ENCODE peak calls at places on chromosomes 12 and 14, in nine cellular contexts. One of them, this sample, is unnamed.

GRCh38 chr12:28710882-28711281 is 438.2 kb upstream of the FAR2 start:
- DNase-seq in K562: no peak
- DNase-seq in stomach: no peak
- DNase-seq in H1: no peak
- DNase-seq in transverse colon: no peak
- DNase-seq in HepG2: no peak
- DNase-seq in upper lobe of left lung: no peak
- DNase-seq in sigmoid colon: no peak
- DNase-seq in GM12878: no peak
- DNase-seq in this sample: no peak

GRCh38 chr14:97486601-97487120 is 689.5 kb downstream of the VRK1 start:
- DNase-seq in sigmoid colon: no peak
- DNase-seq in upper lobe of left lung: peak
- DNase-seq in GM12878: no peak
- DNase-seq in transverse colon: no peak
- DNase-seq in HepG2: no peak
- DNase-seq in K562: no peak
- DNase-seq in stomach: no peak
- DNase-seq in H1: no peak
- DNase-seq in this sample: no peak

GRCh38 chr12:106138279-106138645 is 492 bp downstream of the NUAK1 start:
- DNase-seq in stomach: no peak
- DNase-seq in GM12878: no peak
- DNase-seq in upper lobe of left lung: peak
- DNase-seq in transverse colon: no peak
- DNase-seq in sigmoid colon: no peak
- DNase-seq in H1: no peak
- DNase-seq in K562: no peak
- DNase-seq in HepG2: no peak
- DNase-seq in this sample: no peak

GRCh38 chr12:130525384-130526172 is 187.9 kb downstream of the PIWIL1 start:
- DNase-seq in sigmoid colon: no peak
- DNase-seq in HepG2: no peak
- DNase-seq in GM12878: no peak
- DNase-seq in transverse colon: no peak
- DNase-seq in K562: no peak
- DNase-seq in upper lobe of left lung: no peak
- DNase-seq in stomach: no peak
- DNase-seq in H1: no peak
- DNase-seq in this sample: no peak

GRCh38 chr12:114746297-114747074 is 62.5 kb upstream of the TBX3 start:
- DNase-seq in HepG2: no peak
- DNase-seq in transverse colon: no peak
- DNase-seq in H1: no peak
- DNase-seq in stomach: no peak
- DNase-seq in GM12878: no peak
- DNase-seq in upper lobe of left lung: no peak
- DNase-seq in sigmoid colon: no peak
- DNase-seq in K562: no peak
- DNase-seq in this sample: no peak

GRCh38 chr12:110199360-110200123 is 75.4 kb downstream of the IFT81 start:
- DNase-seq in H1: no peak
- DNase-seq in GM12878: peak
- DNase-seq in sigmoid colon: no peak
- DNase-seq in HepG2: peak
- DNase-seq in stomach: no peak
- DNase-seq in upper lobe of left lung: no peak
- DNase-seq in K562: no peak
- DNase-seq in transverse colon: no peak
- DNase-seq in this sample: no peak

GRCh38 chr14:74265312-74265965 is 26.2 kb downstream of the VSX2 start:
- DNase-seq in transverse colon: no peak
- DNase-seq in HepG2: no peak
- DNase-seq in stomach: no peak
- DNase-seq in K562: no peak
- DNase-seq in H1: no peak
- DNase-seq in sigmoid colon: no peak
- DNase-seq in upper lobe of left lung: no peak
- DNase-seq in GM12878: no peak
- DNase-seq in this sample: no peak

GRCh38 chr12:121702944-121703343 is 9.6 kb upstream of the TMEM120B start:
- DNase-seq in stomach: no peak
- DNase-seq in K562: no peak
- DNase-seq in upper lobe of left lung: no peak
- DNase-seq in sigmoid colon: no peak
- DNase-seq in HepG2: no peak
- DNase-seq in transverse colon: no peak
- DNase-seq in H1: no peak
- DNase-seq in GM12878: no peak
- DNase-seq in this sample: no peak

GRCh38 chr14:21078726-21079125 is 8.6 kb downstream of the ARHGEF40 start:
- DNase-seq in stomach: no peak
- DNase-seq in HepG2: no peak
- DNase-seq in transverse colon: no peak
- DNase-seq in GM12878: no peak
- DNase-seq in H1: no peak
- DNase-seq in upper lobe of left lung: peak
- DNase-seq in K562: no peak
- DNase-seq in sigmoid colon: no peak
- DNase-seq in this sample: no peak

GRCh38 chr12:2344892-2345291 is 292.1 kb downstream of the CACNA1C start:
- DNase-seq in GM12878: no peak
- DNase-seq in upper lobe of left lung: no peak
- DNase-seq in H1: no peak
- DNase-seq in sigmoid colon: no peak
- DNase-seq in K562: no peak
- DNase-seq in HepG2: no peak
- DNase-seq in transverse colon: no peak
- DNase-seq in stomach: no peak
- DNase-seq in this sample: no peak

GRCh38 chr12:41302979-41303403 is 114.9 kb downstream of the PDZRN4 start:
- DNase-seq in GM12878: peak
- DNase-seq in transverse colon: no peak
- DNase-seq in K562: no peak
- DNase-seq in sigmoid colon: no peak
- DNase-seq in stomach: no peak
- DNase-seq in upper lobe of left lung: no peak
- DNase-seq in HepG2: no peak
- DNase-seq in H1: no peak
- DNase-seq in this sample: no peak

GRCh38 chr14:96633096-96633495 is 130.9 kb downstream of the PAPOLA start:
- DNase-seq in K562: no peak
- DNase-seq in GM12878: no peak
- DNase-seq in stomach: no peak
- DNase-seq in sigmoid colon: no peak
- DNase-seq in H1: no peak
- DNase-seq in transverse colon: no peak
- DNase-seq in upper lobe of left lung: no peak
- DNase-seq in HepG2: no peak
- DNase-seq in this sample: no peak

GRCh38 chr12:49051373-49051764 is 9.2 kb downstream of the KMT2D start:
- DNase-seq in transverse colon: no peak
- DNase-seq in upper lobe of left lung: peak
- DNase-seq in HepG2: no peak
- DNase-seq in K562: no peak
- DNase-seq in stomach: no peak
- DNase-seq in GM12878: no peak
- DNase-seq in H1: no peak
- DNase-seq in sigmoid colon: no peak
- DNase-seq in this sample: no peak

GRCh38 chr12:18296909-18297280 is 35.6 kb downstream of the PIK3C2G start:
- DNase-seq in GM12878: no peak
- DNase-seq in upper lobe of left lung: no peak
- DNase-seq in stomach: no peak
- DNase-seq in H1: no peak
- DNase-seq in sigmoid colon: no peak
- DNase-seq in transverse colon: no peak
- DNase-seq in K562: no peak
- DNase-seq in HepG2: no peak
- DNase-seq in this sample: no peak

GRCh38 chr12:92068441-92068840 is 77.2 kb downstream of the BTG1 start:
- DNase-seq in HepG2: peak
- DNase-seq in transverse colon: no peak
- DNase-seq in H1: no peak
- DNase-seq in GM12878: no peak
- DNase-seq in sigmoid colon: no peak
- DNase-seq in K562: no peak
- DNase-seq in upper lobe of left lung: no peak
- DNase-seq in stomach: no peak
- DNase-seq in this sample: no peak

GRCh38 chr12:96719671-96720362 is 187.2 kb upstream of the NEDD1 start:
- DNase-seq in stomach: no peak
- DNase-seq in K562: no peak
- DNase-seq in HepG2: no peak
- DNase-seq in H1: no peak
- DNase-seq in upper lobe of left lung: no peak
- DNase-seq in sigmoid colon: no peak
- DNase-seq in GM12878: peak
- DNase-seq in transverse colon: peak
- DNase-seq in this sample: no peak

GRCh38 chr12:102543494-102543893 is 63.1 kb upstream of the IGF1 start:
- DNase-seq in stomach: no peak
- DNase-seq in H1: no peak
- DNase-seq in transverse colon: no peak
- DNase-seq in K562: no peak
- DNase-seq in GM12878: no peak
- DNase-seq in HepG2: no peak
- DNase-seq in sigmoid colon: no peak
- DNase-seq in upper lobe of left lung: no peak
- DNase-seq in this sample: no peak

GRCh38 chr12:102542816-102543448 is 62.6 kb upstream of the IGF1 start:
- DNase-seq in sigmoid colon: no peak
- DNase-seq in stomach: no peak
- DNase-seq in K562: no peak
- DNase-seq in GM12878: no peak
- DNase-seq in upper lobe of left lung: no peak
- DNase-seq in H1: no peak
- DNase-seq in transverse colon: no peak
- DNase-seq in HepG2: no peak
- DNase-seq in this sample: no peak

GRCh38 chr12:102543931-102544485 is 63.6 kb upstream of the IGF1 start:
- DNase-seq in K562: no peak
- DNase-seq in H1: no peak
- DNase-seq in HepG2: no peak
- DNase-seq in transverse colon: no peak
- DNase-seq in GM12878: no peak
- DNase-seq in stomach: no peak
- DNase-seq in upper lobe of left lung: no peak
- DNase-seq in sigmoid colon: no peak
- DNase-seq in this sample: no peak

GRCh38 chr12:102540856-102541385 is 60.6 kb upstream of the IGF1 start:
- DNase-seq in GM12878: no peak
- DNase-seq in K562: no peak
- DNase-seq in upper lobe of left lung: no peak
- DNase-seq in stomach: no peak
- DNase-seq in HepG2: no peak
- DNase-seq in H1: no peak
- DNase-seq in sigmoid colon: no peak
- DNase-seq in transverse colon: no peak
- DNase-seq in this sample: no peak

GRCh38 chr12:102539651-102540553 is 59.5 kb upstream of the IGF1 start:
- DNase-seq in GM12878: no peak
- DNase-seq in HepG2: peak
- DNase-seq in sigmoid colon: no peak
- DNase-seq in upper lobe of left lung: no peak
- DNase-seq in transverse colon: no peak
- DNase-seq in H1: no peak
- DNase-seq in K562: no peak
- DNase-seq in stomach: no peak
- DNase-seq in this sample: no peak
- TF ChIP-seq POLR2AphosphoS5 in GM12878: no peak
- TF ChIP-seq POLR2AphosphoS5 in HepG2: no peak
- TF ChIP-seq POLR2AphosphoS5 in sigmoid colon: no peak
- TF ChIP-seq POLR2AphosphoS5 in upper lobe of left lung: no peak
- TF ChIP-seq POLR2AphosphoS5 in transverse colon: no peak
- TF ChIP-seq POLR2AphosphoS5 in H1: no peak
- TF ChIP-seq POLR2AphosphoS5 in K562: no peak
- TF ChIP-seq POLR2AphosphoS5 in stomach: no peak
- TF ChIP-seq POLR2AphosphoS5 in this sample: no peak

GRCh38 chr14:91893659-91894058 is 26.3 kb upstream of the TC2N start:
- DNase-seq in HepG2: no peak
- DNase-seq in H1: no peak
- DNase-seq in sigmoid colon: peak
- DNase-seq in K562: no peak
- DNase-seq in GM12878: no peak
- DNase-seq in upper lobe of left lung: no peak
- DNase-seq in transverse colon: no peak
- DNase-seq in stomach: no peak
- DNase-seq in this sample: no peak
- TF ChIP-seq EP300 in HepG2: no peak
- TF ChIP-seq EP300 in H1: no peak
- TF ChIP-seq EP300 in sigmoid colon: no peak
- TF ChIP-seq EP300 in K562: no peak
- TF ChIP-seq EP300 in GM12878: no peak
- TF ChIP-seq EP300 in upper lobe of left lung: no peak
- TF ChIP-seq EP300 in transverse colon: no peak
- TF ChIP-seq EP300 in stomach: no peak
- TF ChIP-seq EP300 in this sample: no peak

DNA sequence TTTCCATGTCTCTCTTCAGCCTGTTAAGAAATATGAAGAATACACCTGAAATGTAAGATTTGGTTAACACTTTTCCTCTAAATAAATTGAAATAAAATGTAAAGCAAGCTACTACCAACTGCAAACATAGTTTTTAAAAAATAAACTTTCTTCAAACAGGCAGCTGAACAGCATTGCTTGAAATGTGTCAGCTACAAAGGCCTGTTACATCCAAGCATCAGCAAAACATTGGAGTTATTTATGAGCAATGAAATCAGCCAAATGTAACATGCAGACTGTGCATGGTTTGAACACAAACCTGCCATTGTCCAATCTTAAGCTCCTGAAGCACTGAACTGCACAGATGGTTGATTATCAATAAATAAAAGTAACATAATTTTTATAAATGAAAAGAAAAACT is 291.3 kb downstream of the ACSS3 start:
- DNase-seq in K562: no peak
- DNase-seq in transverse colon: no peak
- DNase-seq in upper lobe of left lung: no peak
- DNase-seq in H1: no peak
- DNase-seq in sigmoid colon: no peak
- DNase-seq in HepG2: no peak
- DNase-seq in GM12878: no peak
- DNase-seq in stomach: no peak
- DNase-seq in this sample: no peak
- TF ChIP-seq POLR2A in K562: no peak
- TF ChIP-seq POLR2A in transverse colon: no peak
- TF ChIP-seq POLR2A in upper lobe of left lung: no peak
- TF ChIP-seq POLR2A in H1: no peak
- TF ChIP-seq POLR2A in sigmoid colon: no peak
- TF ChIP-seq POLR2A in HepG2: no peak
- TF ChIP-seq POLR2A in GM12878: no peak
- TF ChIP-seq POLR2A in stomach: no peak
- TF ChIP-seq POLR2A in this sample: no peak

DNA sequence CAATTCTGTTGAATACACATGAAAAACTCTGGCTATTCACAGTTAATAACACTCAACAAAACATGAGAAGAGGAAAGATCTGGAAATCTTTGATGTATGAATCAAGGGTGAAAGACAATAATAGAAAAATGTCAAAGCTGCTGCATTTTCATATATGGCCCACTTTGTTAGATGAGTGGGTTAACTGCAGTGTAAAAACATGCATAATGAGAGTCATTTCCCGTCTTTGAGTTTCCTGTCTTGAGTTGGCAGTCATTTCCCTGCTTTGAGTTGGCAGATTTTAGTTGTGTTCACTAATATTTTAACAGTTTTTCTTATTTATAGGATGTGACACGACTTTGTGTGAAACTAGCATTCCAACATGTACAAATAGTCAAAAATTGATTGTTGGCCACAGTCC is 87.9 kb upstream of the PTPRQ start:
- DNase-seq in HepG2: no peak
- DNase-seq in sigmoid colon: no peak
- DNase-seq in transverse colon: no peak
- DNase-seq in K562: no peak
- DNase-seq in GM12878: no peak
- DNase-seq in H1: no peak
- DNase-seq in stomach: no peak
- DNase-seq in upper lobe of left lung: no peak
- DNase-seq in this sample: no peak
- TF ChIP-seq POLR2AphosphoS5 in HepG2: no peak
- TF ChIP-seq POLR2AphosphoS5 in sigmoid colon: no peak
- TF ChIP-seq POLR2AphosphoS5 in transverse colon: no peak
- TF ChIP-seq POLR2AphosphoS5 in K562: no peak
- TF ChIP-seq POLR2AphosphoS5 in GM12878: no peak
- TF ChIP-seq POLR2AphosphoS5 in H1: no peak
- TF ChIP-seq POLR2AphosphoS5 in stomach: no peak
- TF ChIP-seq POLR2AphosphoS5 in upper lobe of left lung: no peak
- TF ChIP-seq POLR2AphosphoS5 in this sample: no peak